ENCODE peak calls at places on chromosomes 3 and 15, in nine cellular contexts. T is substantia nigra; G is astrocyte of the spinal cord; X is Right ventricle myocardium superior; C is activated CD4-positive, CD25-positive, alpha-beta regulatory T cell; F is fibroblast of villous mesenchyme; O is activated CD8-positive, alpha-beta memory T cell treated with anti-CD3 and anti-CD28 coated beads, Interleukin-2, amount 10 ng/mL, durations not matched to agents 7 days and 5 days; S is DMS79; E is NCI-H1105 treated with DMSO at 0.1 percent for 48 hours. Z is an unnamed sample.

GRCh38 chr15:74519311-74519710 is 21.7 kb upstream of the ARID3B start:
- DNase-seq in O (no peak), E (no peak), G (peak), S (no peak), T (no peak), X (no peak), C (no peak), F (peak), Z (no peak)

GRCh38 chr3:143973352-143974021 is 1.9 kb downstream of the DIPK2A start:
- DNase-seq in T (peak), C (no peak), X (peak), E (peak), F (peak), S (no peak), G (peak), O (no peak), Z (no peak)

GRCh38 chr3:150384517-150385212 is 23.4 kb upstream of the TSC22D2 start:
- DNase-seq in T (no peak), G (peak), C (peak), S (no peak), O (peak), X (no peak), E (no peak), F (peak), Z (peak)

GRCh38 chr15:90064931-90065681 is 37.2 kb downstream of the IDH2 start:
- DNase-seq in C (no peak), X (peak), T (no peak), E (no peak), O (no peak), F (no peak), S (no peak), G (no peak), Z (peak)

GRCh38 chr3:141996437-141996836 is 120.0 kb downstream of the ATP1B3 start:
- DNase-seq in S (no peak), F (peak), E (no peak), O (no peak), C (no peak), X (no peak), T (no peak), G (no peak), Z (no peak)

GRCh38 chr3:143478124-143478693 is 358.6 kb downstream of the CHST2 start:
- DNase-seq in T (no peak), E (no peak), O (no peak), C (no peak), F (no peak), X (no peak), G (no peak), S (no peak), Z (no peak)

GRCh38 chr3:193693774-193694173 is 100.8 kb downstream of the OPA1 start:
- DNase-seq in E (no peak), T (no peak), X (no peak), S (no peak), G (no peak), O (no peak), F (no peak), C (no peak), Z (no peak)

GRCh38 chr3:177481329-177481728 is 284.0 kb upstream of the TBL1XR1 start:
- DNase-seq in E (no peak), S (no peak), T (no peak), G (no peak), F (no peak), X (no peak), C (no peak), O (no peak), Z (no peak)

GRCh38 chr3:134846943-134847342 is 51.9 kb downstream of the EPHB1 start:
- DNase-seq in G (peak), T (no peak), S (no peak), E (no peak), C (no peak), X (no peak), O (no peak), F (peak), Z (no peak)

GRCh38 chr3:185332026-185332735 is 30.8 kb upstream of the MAP3K13 start:
- DNase-seq in X (no peak), O (no peak), S (peak), F (peak), C (no peak), T (no peak), E (peak), G (peak), Z (no peak)

GRCh38 chr3:180601688-180602666 is at the start of gene TTC14:
- DNase-seq in C (peak), S (peak), F (peak), X (peak), T (peak), E (peak), G (peak), O (peak), Z (peak)

GRCh38 chr15:90750186-90750585 is 33.0 kb downstream of the BLM start:
- DNase-seq in S (no peak), F (peak), C (no peak), T (no peak), O (peak), E (no peak), G (no peak), X (no peak), Z (peak)

GRCh38 chr3:58009749-58010535 is 1.7 kb downstream of the FLNB start:
- DNase-seq in T (no peak), E (no peak), C (no peak), G (no peak), F (no peak), O (no peak), S (no peak), X (no peak), Z (no peak)

GRCh38 chr3:112445839-112446238 is 53.4 kb downstream of the BTLA start:
- DNase-seq in C (no peak), O (no peak), S (no peak), F (no peak), T (no peak), E (no peak), G (no peak), X (no peak), Z (no peak)

GRCh38 chr15:41332788-41333527 is at the start of gene NUSAP1:
- DNase-seq in S (no peak), T (no peak), F (peak), E (peak), C (no peak), O (no peak), X (no peak), G (no peak), Z (no peak)